ENCODE peak calls at places on chromosomes 12 and 14, in five cellular contexts. One of them, this sample, is unnamed. For H3K36me3, the result is how much of the 10 kb centered on the place peaks cover.

GRCh38 chr12:106684497-106684896 is 90.0 kb upstream of the RIC8B start:
- DNase-seq in fibroblast of lung: no peak
- DNase-seq in OCI-LY7: no peak
- DNase-seq in tibial nerve: no peak
- DNase-seq in left ventricle myocardium inferior: no peak
- DNase-seq in this sample: no peak

GRCh38 chr14:69860221-69860620 is 19.0 kb upstream of the SMOC1 start:
- DNase-seq in OCI-LY7: no peak
- DNase-seq in left ventricle myocardium inferior: no peak
- DNase-seq in fibroblast of lung: no peak
- DNase-seq in tibial nerve: no peak
- DNase-seq in this sample: no peak

GRCh38 chr14:89858084-89858483 is 96.4 kb downstream of the EFCAB11 start:
- DNase-seq in tibial nerve: no peak
- DNase-seq in fibroblast of lung: no peak
- DNase-seq in OCI-LY7: no peak
- DNase-seq in left ventricle myocardium inferior: no peak
- DNase-seq in this sample: no peak

GRCh38 chr12:126210448-126210847 is 1145.2 kb downstream of the AACS start:
- DNase-seq in left ventricle myocardium inferior: no peak
- DNase-seq in fibroblast of lung: no peak
- DNase-seq in OCI-LY7: no peak
- DNase-seq in tibial nerve: no peak
- DNase-seq in this sample: no peak

GRCh38 chr12:64099430-64099829 is 122.7 kb downstream of the KICS2 start:
- DNase-seq in tibial nerve: no peak
- DNase-seq in OCI-LY7: no peak
- DNase-seq in fibroblast of lung: peak
- DNase-seq in left ventricle myocardium inferior: peak
- DNase-seq in this sample: no peak

GRCh38 chr12:92753976-92754885 is 51.4 kb downstream of the PLEKHG7 start:
- DNase-seq in left ventricle myocardium inferior: no peak
- DNase-seq in OCI-LY7: no peak
- DNase-seq in tibial nerve: no peak
- DNase-seq in fibroblast of lung: peak
- DNase-seq in this sample: no peak

GRCh38 chr12:5173511-5174011 is 129.9 kb downstream of the KCNA5 start:
- DNase-seq in OCI-LY7: no peak
- DNase-seq in fibroblast of lung: no peak
- DNase-seq in tibial nerve: no peak
- DNase-seq in left ventricle myocardium inferior: no peak
- DNase-seq in this sample: no peak

GRCh38 chr14:68487805-68488590 is 304.9 kb downstream of the ZFP36L1 start:
- DNase-seq in fibroblast of lung: no peak
- DNase-seq in tibial nerve: no peak
- DNase-seq in left ventricle myocardium inferior: no peak
- DNase-seq in OCI-LY7: no peak
- DNase-seq in this sample: no peak

GRCh38 chr14:104676694-104677505 is 12.5 kb upstream of the INF2 start:
- DNase-seq in fibroblast of lung: no peak
- DNase-seq in OCI-LY7: no peak
- DNase-seq in left ventricle myocardium inferior: peak
- DNase-seq in tibial nerve: no peak
- DNase-seq in this sample: no peak

GRCh38 chr12:29510591-29511174 is 13.2 kb upstream of the OVCH1 start:
- DNase-seq in OCI-LY7: no peak
- DNase-seq in tibial nerve: no peak
- DNase-seq in left ventricle myocardium inferior: no peak
- DNase-seq in fibroblast of lung: no peak
- DNase-seq in this sample: no peak

GRCh38 chr12:121251838-121252237 is 41.9 kb downstream of the P2RX4 start:
- DNase-seq in tibial nerve: no peak
- DNase-seq in fibroblast of lung: no peak
- DNase-seq in OCI-LY7: no peak
- DNase-seq in left ventricle myocardium inferior: no peak
- DNase-seq in this sample: no peak

GRCh38 chr14:26330982-26331381 is 266.9 kb downstream of the NOVA1 start:
- DNase-seq in left ventricle myocardium inferior: no peak
- DNase-seq in fibroblast of lung: peak
- DNase-seq in tibial nerve: no peak
- DNase-seq in OCI-LY7: no peak
- DNase-seq in this sample: no peak

GRCh38 chr14:85187521-85187920 is 342.4 kb upstream of the FLRT2 start:
- DNase-seq in fibroblast of lung: no peak
- DNase-seq in left ventricle myocardium inferior: no peak
- DNase-seq in OCI-LY7: no peak
- DNase-seq in tibial nerve: no peak
- DNase-seq in this sample: no peak

GRCh38 chr12:112347521-112347920 is 34.7 kb downstream of the HECTD4 start:
- DNase-seq in fibroblast of lung: peak
- DNase-seq in left ventricle myocardium inferior: no peak
- DNase-seq in tibial nerve: no peak
- DNase-seq in OCI-LY7: no peak
- DNase-seq in this sample: no peak

GRCh38 chr14:76938092-76938500 is 90.4 kb downstream of the IRF2BPL start:
- DNase-seq in left ventricle myocardium inferior: no peak
- DNase-seq in tibial nerve: no peak
- DNase-seq in OCI-LY7: no peak
- DNase-seq in fibroblast of lung: no peak
- DNase-seq in this sample: no peak

GRCh38 chr12:116306968-116307367 is 29.5 kb upstream of the MED13L start:
- DNase-seq in left ventricle myocardium inferior: no peak
- DNase-seq in OCI-LY7: no peak
- DNase-seq in fibroblast of lung: no peak
- DNase-seq in tibial nerve: no peak
- DNase-seq in this sample: no peak

GRCh38 chr12:68240079-68240478 is 13.3 kb downstream of the IL22 start:
- DNase-seq in OCI-LY7: no peak
- DNase-seq in fibroblast of lung: peak
- DNase-seq in tibial nerve: no peak
- DNase-seq in left ventricle myocardium inferior: no peak
- DNase-seq in this sample: peak

GRCh38 chr12:109475993-109476806 is 900 bp downstream of the KCTD10 start:
- DNase-seq in left ventricle myocardium inferior: no peak
- DNase-seq in tibial nerve: no peak
- DNase-seq in OCI-LY7: peak
- DNase-seq in fibroblast of lung: peak
- DNase-seq in this sample: no peak

GRCh38 chr12:57460457-57461325 is 1.1 kb downstream of the GLI1 start:
- DNase-seq in OCI-LY7: peak
- DNase-seq in left ventricle myocardium inferior: no peak
- DNase-seq in tibial nerve: no peak
- DNase-seq in fibroblast of lung: no peak
- DNase-seq in this sample: no peak

GRCh38 chr14:52044791-52045522 is 23.9 kb downstream of the NID2 start:
- DNase-seq in left ventricle myocardium inferior: no peak
- DNase-seq in tibial nerve: no peak
- DNase-seq in OCI-LY7: no peak
- DNase-seq in fibroblast of lung: peak
- DNase-seq in this sample: peak

GRCh38 chr12:4044736-4045432 is 171.7 kb upstream of the PARP11 start:
- DNase-seq in tibial nerve: no peak
- DNase-seq in left ventricle myocardium inferior: no peak
- DNase-seq in OCI-LY7: no peak
- DNase-seq in fibroblast of lung: no peak
- DNase-seq in this sample: no peak

GRCh38 chr14:74083784-74084276 is 423 bp downstream of the ALDH6A1 start:
- DNase-seq in tibial nerve: no peak
- DNase-seq in left ventricle myocardium inferior: no peak
- DNase-seq in fibroblast of lung: no peak
- DNase-seq in OCI-LY7: peak
- DNase-seq in this sample: no peak

GRCh38 chr12:6684609-6685008 is 4.6 kb downstream of the ZNF384 start:
- DNase-seq in left ventricle myocardium inferior: no peak
- DNase-seq in OCI-LY7: peak
- DNase-seq in tibial nerve: no peak
- DNase-seq in fibroblast of lung: peak
- DNase-seq in this sample: peak

GRCh38 chr12:3362751-3363150 is 128.3 kb upstream of the PRMT8 start:
- DNase-seq in OCI-LY7: no peak
- DNase-seq in left ventricle myocardium inferior: no peak
- DNase-seq in fibroblast of lung: no peak
- DNase-seq in tibial nerve: no peak
- DNase-seq in this sample: no peak

GRCh38 chr12:93705237-93705636 is 28.1 kb downstream of the CRADD start:
- DNase-seq in tibial nerve: no peak
- DNase-seq in left ventricle myocardium inferior: no peak
- DNase-seq in fibroblast of lung: no peak
- DNase-seq in OCI-LY7: no peak
- DNase-seq in this sample: no peak

GRCh38 chr12:18942669-18943068 is 186.9 kb upstream of the PLEKHA5 start:
- DNase-seq in left ventricle myocardium inferior: no peak
- DNase-seq in tibial nerve: no peak
- DNase-seq in OCI-LY7: no peak
- DNase-seq in fibroblast of lung: no peak
- DNase-seq in this sample: no peak

GRCh38 chr12:34398706-34399630 is 376.7 kb downstream of the ALG10 start:
- DNase-seq in tibial nerve: peak
- DNase-seq in fibroblast of lung: no peak
- DNase-seq in OCI-LY7: no peak
- DNase-seq in left ventricle myocardium inferior: peak
- DNase-seq in this sample: no peak

GRCh38 chr14:66070542-66071319 is 415.4 kb upstream of the CCDC196 start:
- DNase-seq in fibroblast of lung: peak
- DNase-seq in tibial nerve: no peak
- DNase-seq in left ventricle myocardium inferior: peak
- DNase-seq in OCI-LY7: peak
- DNase-seq in this sample: peak

GRCh38 chr14:47917344-47917954 is 242.0 kb upstream of the MDGA2 start:
- DNase-seq in fibroblast of lung: peak
- DNase-seq in left ventricle myocardium inferior: no peak
- DNase-seq in OCI-LY7: peak
- DNase-seq in tibial nerve: no peak
- DNase-seq in this sample: peak

GRCh38 chr14:34436960-34437728 is 24.9 kb downstream of the SPTSSA start:
- DNase-seq in tibial nerve: no peak
- DNase-seq in fibroblast of lung: peak
- DNase-seq in left ventricle myocardium inferior: no peak
- DNase-seq in OCI-LY7: no peak
- DNase-seq in this sample: no peak

GRCh38 chr14:77691259-77691658 is 16.6 kb downstream of the ALKBH1 start:
- DNase-seq in left ventricle myocardium inferior: peak
- DNase-seq in fibroblast of lung: no peak
- DNase-seq in OCI-LY7: no peak
- DNase-seq in tibial nerve: no peak
- DNase-seq in this sample: no peak

GRCh38 chr14:75805646-75806045 is 144.6 kb downstream of the TTLL5 start:
- DNase-seq in fibroblast of lung: no peak
- DNase-seq in OCI-LY7: no peak
- DNase-seq in tibial nerve: no peak
- DNase-seq in left ventricle myocardium inferior: no peak
- DNase-seq in this sample: no peak

GRCh38 chr14:75803768-75804167 is 142.7 kb downstream of the TTLL5 start:
- DNase-seq in left ventricle myocardium inferior: no peak
- DNase-seq in tibial nerve: no peak
- DNase-seq in fibroblast of lung: no peak
- DNase-seq in OCI-LY7: no peak
- DNase-seq in this sample: no peak

GRCh38 chr14:75800792-75801191 is 139.7 kb downstream of the TTLL5 start:
- DNase-seq in tibial nerve: no peak
- DNase-seq in OCI-LY7: no peak
- DNase-seq in left ventricle myocardium inferior: no peak
- DNase-seq in fibroblast of lung: no peak
- DNase-seq in this sample: no peak

GRCh38 chr14:75806247-75806876 is 145.3 kb downstream of the TTLL5 start:
- DNase-seq in OCI-LY7: no peak
- DNase-seq in fibroblast of lung: no peak
- DNase-seq in tibial nerve: no peak
- DNase-seq in left ventricle myocardium inferior: no peak
- DNase-seq in this sample: no peak

GRCh38 chr14:75804570-75805275 is 143.7 kb downstream of the TTLL5 start:
- DNase-seq in left ventricle myocardium inferior: no peak
- DNase-seq in fibroblast of lung: no peak
- DNase-seq in OCI-LY7: no peak
- DNase-seq in tibial nerve: no peak
- DNase-seq in this sample: no peak
- H3K36me3 ChIP-seq in left ventricle myocardium inferior: under half
- H3K36me3 ChIP-seq in fibroblast of lung: under half
- H3K36me3 ChIP-seq in OCI-LY7: under half
- H3K36me3 ChIP-seq in tibial nerve: under half
- H3K36me3 ChIP-seq in this sample: under half

DNA sequence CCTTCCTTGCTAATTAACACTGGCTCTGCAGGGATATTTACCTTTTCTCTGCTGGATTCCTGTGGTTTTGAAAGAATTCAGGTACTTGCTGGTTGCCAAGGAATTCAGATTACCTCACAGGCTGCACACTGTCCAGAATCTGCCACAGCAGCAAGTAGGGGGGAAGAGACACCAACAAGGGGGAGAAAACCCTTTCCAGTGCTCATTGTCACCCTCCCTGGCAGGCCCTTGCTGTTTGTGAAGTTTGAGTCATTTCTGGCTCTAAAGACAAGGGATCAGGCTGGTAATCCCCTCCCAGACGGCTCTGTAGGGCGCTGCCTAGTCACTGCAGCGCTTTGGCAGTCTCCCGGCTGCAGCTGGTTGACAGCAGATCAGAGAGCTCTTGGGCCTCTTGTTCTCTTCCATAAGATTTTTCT is 50.8 kb downstream of the TTLL5 start:
- DNase-seq in tibial nerve: no peak
- DNase-seq in left ventricle myocardium inferior: peak
- DNase-seq in fibroblast of lung: peak
- DNase-seq in OCI-LY7: no peak
- DNase-seq in this sample: peak
- H3K4me3 ChIP-seq in tibial nerve: no peak
- H3K4me3 ChIP-seq in left ventricle myocardium inferior: no peak
- H3K4me3 ChIP-seq in fibroblast of lung: no peak
- H3K4me3 ChIP-seq in OCI-LY7: no peak
- H3K4me3 ChIP-seq in this sample: no peak

DNA sequence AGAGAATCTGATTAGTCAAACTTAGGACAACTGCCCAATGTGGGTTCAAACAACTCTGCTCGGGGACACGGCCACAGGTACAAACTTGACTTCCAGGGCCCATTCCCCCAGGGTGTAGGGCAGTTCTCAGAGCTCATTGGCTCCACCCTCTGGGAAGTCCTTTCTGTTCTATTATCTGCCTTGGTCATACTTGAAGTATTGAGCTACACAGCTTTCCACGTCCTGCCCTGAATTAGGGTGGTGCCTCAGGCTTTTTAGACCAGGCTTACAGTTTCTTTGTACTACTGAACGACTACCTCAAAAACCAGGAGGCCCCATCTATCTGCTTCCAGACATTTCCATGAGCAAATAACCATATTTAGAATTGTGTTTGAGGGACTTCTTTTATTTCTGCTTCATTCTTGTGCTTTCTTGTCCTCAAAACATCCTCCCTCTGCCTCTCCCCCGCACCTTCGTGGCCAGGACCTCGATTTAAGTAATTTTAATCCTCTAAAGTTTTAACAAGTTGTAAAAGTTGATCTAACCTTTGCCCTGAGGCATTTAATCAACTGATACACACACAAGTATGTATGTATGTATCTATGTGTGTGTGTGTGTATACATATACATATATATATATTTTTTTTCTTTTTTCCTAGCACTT is 281.8 kb upstream of the AMIGO2 start:
- DNase-seq in tibial nerve: no peak
- DNase-seq in fibroblast of lung: no peak
- DNase-seq in OCI-LY7: peak
- DNase-seq in left ventricle myocardium inferior: no peak
- DNase-seq in this sample: peak
- H3K27ac ChIP-seq in tibial nerve: no peak
- H3K27ac ChIP-seq in fibroblast of lung: no peak
- H3K27ac ChIP-seq in OCI-LY7: peak
- H3K27ac ChIP-seq in left ventricle myocardium inferior: peak
- H3K27ac ChIP-seq in this sample: peak

GRCh38 chr14:55968741-55969140 is 149.5 kb upstream of the PELI2 start:
- DNase-seq in left ventricle myocardium inferior: no peak
- DNase-seq in tibial nerve: no peak
- DNase-seq in fibroblast of lung: no peak
- DNase-seq in OCI-LY7: no peak
- DNase-seq in this sample: no peak
- H3K36me3 ChIP-seq in left ventricle myocardium inferior: under half
- H3K36me3 ChIP-seq in tibial nerve: under half
- H3K36me3 ChIP-seq in fibroblast of lung: under half
- H3K36me3 ChIP-seq in OCI-LY7: under half
- H3K36me3 ChIP-seq in this sample: under half

This sample was measured in A673.